ENCODE peak calls at places on chromosomes 16 and 17, in six cellular contexts. I, J, T, Z, S and B are unnamed samples.

GRCh38 chr17:40129498-40129897 is 7.7 kb downstream of the MSL1 start:
- DNase-seq in I (no peak), Z (no peak), S (no peak), J (no peak), T (no peak), B (no peak)

GRCh38 chr17:69452664-69453260 is 38.3 kb downstream of the MAP2K6 start:
- DNase-seq in J (no peak), I (no peak), Z (no peak), T (no peak), S (no peak), B (no peak)

GRCh38 chr17:64331946-64332493 is 58.6 kb downstream of the PECAM1 start:
- DNase-seq in S (no peak), Z (peak), I (no peak), T (peak), J (no peak), B (no peak)

GRCh38 chr17:58329035-58329807 is 626 bp upstream of the TSPOAP1 start:
- DNase-seq in T (no peak), S (no peak), Z (peak), I (no peak), J (peak), B (no peak)

GRCh38 chr16:68287276-68288251 is 23.2 kb downstream of the SLC7A6OS start:
- DNase-seq in Z (no peak), J (no peak), S (no peak), I (peak), T (peak), B (no peak)

GRCh38 chr17:57620576-57620975 is 124.5 kb downstream of the CCDC182 start:
- DNase-seq in T (no peak), I (no peak), J (no peak), Z (no peak), S (no peak), B (no peak)

GRCh38 chr16:56477096-56477878 is 25.9 kb downstream of the OGFOD1 start:
- DNase-seq in S (no peak), J (no peak), Z (no peak), I (peak), T (peak), B (no peak)

GRCh38 chr17:77403854-77404253 is 263.1 kb downstream of the SEC14L1 start:
- DNase-seq in T (no peak), S (no peak), I (no peak), J (no peak), Z (no peak), B (no peak)

GRCh38 chr16:53048139-53048915 is 4.4 kb downstream of the CHD9NB start:
- DNase-seq in Z (no peak), S (peak), I (no peak), T (no peak), J (no peak), B (no peak)

GRCh38 chr17:77287432-77288068 is 146.8 kb downstream of the SEC14L1 start:
- DNase-seq in Z (no peak), J (no peak), S (no peak), I (peak), T (peak), B (peak)

GRCh38 chr16:32116080-32116479 is 137.0 kb upstream of the TP53TG3D start:
- DNase-seq in Z (peak), J (no peak), T (peak), I (no peak), S (no peak), B (no peak)

GRCh38 chr16:78505544-78506371 is 406.3 kb downstream of the WWOX start:
- DNase-seq in J (no peak), S (no peak), Z (no peak), T (no peak), I (no peak), B (peak)

GRCh38 chr17:79082311-79083190 is 7.9 kb downstream of the ENGASE start:
- DNase-seq in T (peak), Z (peak), I (peak), S (peak), J (no peak), B (no peak)

GRCh38 chr17:17567631-17568030 is 23.9 kb downstream of the PEMT start:
- DNase-seq in S (no peak), I (no peak), J (no peak), Z (no peak), T (peak), B (peak)

GRCh38 chr17:78355701-78356100 is 4.2 kb downstream of the SOCS3 start:
- DNase-seq in J (no peak), S (no peak), T (no peak), Z (no peak), I (no peak), B (no peak)